ENCODE peak calls at places on chromosomes 7 and 10, in ten cellular contexts. T is Peyer's patch; U is GM23248; D is PC-9; S is aorta; B is foreskin keratinocyte; Q is CD8-positive, alpha-beta T cell; G is fibroblast of lung; F is hepatocyte; E is neural progenitor cell. I is an unnamed sample. For H3K4me1, the result is how much of the 10 kb centered on the place peaks cover.

GRCh38 chr7:139118234-139118802 is 8.8 kb upstream of the ZC3HAV1 start:
- DNase-seq in T (no peak), U (peak), D (peak), S (no peak), B (peak), Q (no peak), G (peak), F (no peak), E (no peak), I (no peak)

GRCh38 chr7:18257711-18258110 is 230.1 kb upstream of the PRPS1L1 start:
- DNase-seq in T (no peak), U (peak), D (no peak), S (no peak), B (no peak), Q (no peak), G (peak), F (peak), E (no peak), I (peak)

GRCh38 chr7:102834999-102835398 is 77.8 kb upstream of the LRRC17 start:
- DNase-seq in T (no peak), U (peak), D (peak), S (no peak), B (peak), Q (no peak), G (peak), F (no peak), E (no peak), I (peak)

GRCh38 chr7:17302575-17303142 is 4.2 kb downstream of the AHR start:
- DNase-seq in T (no peak), U (peak), D (no peak), S (no peak), B (peak), Q (no peak), G (peak), F (peak), E (no peak), I (peak)

GRCh38 chr10:4169448-4169847 is 384.4 kb upstream of the KLF6 start:
- DNase-seq in T (no peak), U (no peak), D (no peak), S (no peak), B (no peak), Q (no peak), G (no peak), F (no peak), E (no peak), I (no peak)

GRCh38 chr7:604038-604883 is 84.6 kb upstream of the PDGFA start:
- DNase-seq in T (peak), U (peak), D (no peak), S (peak), B (no peak), Q (peak), G (peak), F (no peak), E (no peak), I (peak)

GRCh38 chr7:115297651-115298050 is 375.8 kb downstream of the MDFIC start:
- DNase-seq in T (no peak), U (peak), D (peak), S (peak), B (peak), Q (no peak), G (peak), F (peak), E (no peak), I (no peak)

GRCh38 chr7:118657391-118658005 is 433.0 kb downstream of the ANKRD7 start:
- DNase-seq in T (no peak), U (no peak), D (no peak), S (no peak), B (no peak), Q (no peak), G (no peak), F (no peak), E (no peak), I (no peak)

GRCh38 chr10:13803566-13804554 is 217.1 kb downstream of the PRPF18 start:
- DNase-seq in T (no peak), U (no peak), D (no peak), S (no peak), B (no peak), Q (no peak), G (peak), F (no peak), E (no peak), I (no peak)

GRCh38 chr7:44244282-44244681 is 43.5 kb downstream of the YKT6 start:
- DNase-seq in T (no peak), U (peak), D (no peak), S (no peak), B (no peak), Q (peak), G (no peak), F (no peak), E (peak), I (peak)

GRCh38 chr7:73582664-73583202 is 4.4 kb upstream of the TBL2 start:
- DNase-seq in T (no peak), U (no peak), D (no peak), S (no peak), B (no peak), Q (no peak), G (no peak), F (no peak), E (no peak), I (no peak)

GRCh38 chr10:7634142-7634894 is 32.4 kb downstream of the ITIH5 start:
- DNase-seq in T (no peak), U (no peak), D (no peak), S (no peak), B (no peak), Q (no peak), G (no peak), F (no peak), E (no peak), I (no peak)

GRCh38 chr7:110507832-110508231 is 583.1 kb upstream of the LRRN3 start:
- DNase-seq in T (no peak), U (no peak), D (no peak), S (no peak), B (no peak), Q (no peak), G (no peak), F (no peak), E (no peak), I (no peak)

GRCh38 chr10:71043858-71044257 is 155.5 kb upstream of the PCBD1 start:
- DNase-seq in T (no peak), U (no peak), D (no peak), S (peak), B (no peak), Q (no peak), G (no peak), F (no peak), E (no peak), I (no peak)

GRCh38 chr10:43801137-43801536 is 152.5 kb upstream of the ZNF32 start:
- DNase-seq in T (no peak), U (no peak), D (no peak), S (no peak), B (no peak), Q (no peak), G (no peak), F (no peak), E (no peak), I (no peak)
- H3K27ac ChIP-seq in T (no peak), U (no peak), D (no peak), S (no peak), B (no peak), Q (no peak), G (no peak), F (no peak), E (no peak), I (no peak)

GRCh38 chr10:61937631-61938284 is 36.3 kb downstream of the ARID5B start:
- DNase-seq in T (no peak), U (peak), D (peak), S (no peak), B (peak), Q (no peak), G (peak), F (no peak), E (no peak), I (peak)
- H3K4me1 ChIP-seq in T (under half), U (under half), D (under half), S (under half), B (under half), Q (under half), G (under half), F (half or more), E (under half), I (under half)

GRCh38 chr7:89385414-89385813 is 589.9 kb upstream of the TEX47 start:
- DNase-seq in T (no peak), U (no peak), D (no peak), S (no peak), B (no peak), Q (no peak), G (no peak), F (no peak), E (no peak), I (no peak)
- H3K27ac ChIP-seq in T (no peak), U (no peak), D (no peak), S (no peak), B (no peak), Q (no peak), G (no peak), F (no peak), E (no peak), I (no peak)

GRCh38 chr7:105011771-105012502 is 2.1 kb upstream of the KMT2E start:
- DNase-seq in T (peak), U (peak), D (no peak), S (no peak), B (no peak), Q (peak), G (no peak), F (no peak), E (no peak), I (no peak)

GRCh38 chr7:105013818-105014724 is at the start of gene KMT2E:
- DNase-seq in T (peak), U (peak), D (peak), S (peak), B (no peak), Q (peak), G (peak), F (peak), E (peak), I (peak)

GRCh38 chr7:105012503-105013282 is 1.3 kb upstream of the KMT2E start:
- DNase-seq in T (peak), U (peak), D (peak), S (peak), B (peak), Q (peak), G (peak), F (peak), E (peak), I (peak)

GRCh38 chr7:105014725-105015630 is 973 bp downstream of the KMT2E start:
- DNase-seq in T (peak), U (peak), D (peak), S (no peak), B (peak), Q (peak), G (peak), F (peak), E (peak), I (peak)

DNA sequence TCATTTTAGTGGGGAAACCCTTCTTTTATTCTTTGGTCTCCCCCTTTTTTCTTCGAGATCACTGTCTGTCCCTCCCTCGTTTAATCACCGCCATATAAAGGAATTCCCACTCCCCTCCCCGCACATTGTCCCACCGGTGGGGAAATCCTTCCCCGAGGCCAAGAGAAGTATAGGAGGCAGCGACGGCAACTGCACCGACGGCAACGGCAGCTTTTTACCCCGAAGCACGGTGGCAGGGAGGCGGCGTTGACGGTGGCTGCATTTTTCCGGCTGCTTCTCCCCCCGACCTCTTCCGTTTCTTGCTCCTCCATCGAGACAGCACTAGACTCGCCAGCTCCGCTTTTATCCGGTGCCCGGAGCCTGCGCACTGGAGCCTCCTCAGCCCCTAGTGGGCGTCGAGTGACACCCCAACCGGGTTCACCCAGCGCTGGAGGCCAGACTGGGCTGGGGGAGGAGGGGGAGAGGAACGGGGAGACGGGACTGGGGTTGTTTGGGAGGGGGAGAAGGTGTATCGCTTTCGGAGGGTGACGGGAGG is 655 bp upstream of the KMT2E start:
- DNase-seq in T (peak), U (peak), D (peak), S (peak), B (peak), Q (peak), G (peak), F (peak), E (peak), I (peak)
- H3K4me1 ChIP-seq in T (under half), U (under half), D (half or more), S (under half), B (under half), Q (under half), G (under half), F (under half), E (under half), I (under half)

GRCh38 chr7:141074997-141075396 is 1.1 kb downstream of the TMEM178B start:
- DNase-seq in T (no peak), U (no peak), D (no peak), S (no peak), B (no peak), Q (no peak), G (no peak), F (no peak), E (no peak), I (no peak)
- H3K27ac ChIP-seq in T (no peak), U (no peak), D (no peak), S (no peak), B (no peak), Q (no peak), G (no peak), F (no peak), E (no peak), I (no peak)

DNA sequence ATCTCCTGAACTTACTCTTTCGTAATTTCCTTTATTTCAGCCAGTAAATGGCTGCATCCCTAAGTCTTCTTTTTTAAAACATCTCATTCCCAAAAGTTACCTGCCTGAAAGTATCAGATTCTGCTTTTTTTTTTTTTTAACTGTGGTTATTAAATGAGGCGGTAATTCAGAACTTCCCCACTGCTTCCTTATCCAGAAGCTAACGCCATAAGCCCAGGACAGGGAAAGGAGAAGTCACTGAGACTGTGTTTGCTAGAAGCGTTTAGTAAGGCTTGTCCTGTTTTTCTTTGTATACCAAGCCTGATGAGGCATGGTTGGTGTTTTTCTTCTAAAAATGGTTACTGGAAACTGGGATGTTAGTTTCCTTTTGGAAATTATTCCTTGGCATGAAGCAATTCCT is 197.8 kb downstream of the CELF2 start:
- DNase-seq in T (no peak), U (no peak), D (no peak), S (no peak), B (no peak), Q (no peak), G (no peak), F (no peak), E (no peak), I (no peak)
- H3K4me1 ChIP-seq in T (under half), U (under half), D (under half), S (under half), B (under half), Q (half or more), G (under half), F (under half), E (under half), I (under half)